ENCODE peak calls at places on chromosomes 6 and 20, in ten cellular contexts. J is CD8-positive, alpha-beta T cell; Z is Calu3; E is WTC11; W is A549; K is left lung; R is GM20000; S is H9; N is lung; B is tibial artery. G is an unnamed sample.

GRCh38 chr20:54212226-54212625 is 4.3 kb downstream of the PFDN4 start:
- DNase-seq in R (no peak), E (no peak), N (no peak), K (no peak), B (no peak), S (no peak), W (no peak), J (no peak), Z (no peak), G (no peak)

GRCh38 chr20:49615401-49616153 is 47.6 kb upstream of the PTGIS start:
- DNase-seq in Z (peak), K (no peak), B (peak), W (peak), N (no peak), E (no peak), R (no peak), J (no peak), S (no peak), G (peak)

GRCh38 chr20:33127422-33128097 is 40.4 kb upstream of the BPIFA2 start:
- DNase-seq in W (no peak), N (no peak), E (no peak), J (no peak), S (no peak), Z (no peak), R (no peak), K (no peak), B (no peak), G (no peak)

GRCh38 chr6:26045046-26045938 is 41.9 kb upstream of the HFE start:
- DNase-seq in R (peak), E (peak), J (peak), Z (peak), B (peak), S (no peak), W (peak), N (peak), K (peak), G (peak)

GRCh38 chr20:1108437-1108920 is 9.9 kb upstream of the PSMF1 start:
- DNase-seq in B (no peak), S (peak), W (peak), N (peak), J (peak), E (peak), R (peak), Z (peak), K (peak), G (no peak)

GRCh38 chr6:71496018-71496800 is 207.6 kb downstream of the OGFRL1 start:
- DNase-seq in S (no peak), J (no peak), Z (no peak), R (peak), W (no peak), K (no peak), E (no peak), B (no peak), N (no peak), G (no peak)

GRCh38 chr6:30348957-30349356 is 4.0 kb downstream of the RPP21 start:
- DNase-seq in N (no peak), B (no peak), K (no peak), Z (no peak), S (no peak), J (no peak), E (no peak), W (no peak), R (no peak), G (no peak)

GRCh38 chr6:153092082-153093013 is 38.7 kb downstream of the RGS17 start:
- DNase-seq in R (peak), W (peak), B (no peak), N (no peak), E (no peak), K (no peak), Z (no peak), S (no peak), J (no peak), G (no peak)

GRCh38 chr20:18705906-18706305 is 107.7 kb upstream of the SCP2D1 start:
- DNase-seq in E (no peak), W (no peak), R (no peak), B (no peak), J (no peak), N (no peak), Z (no peak), S (no peak), K (no peak), G (no peak)

GRCh38 chr6:146916435-146917015 is 287.7 kb upstream of the STXBP5 start:
- DNase-seq in R (no peak), E (no peak), S (no peak), W (no peak), B (no peak), J (no peak), K (no peak), N (no peak), Z (no peak), G (no peak)

GRCh38 chr6:161462148-161462547 is 188.3 kb upstream of the AGPAT4 start:
- DNase-seq in S (no peak), Z (no peak), B (no peak), W (peak), E (no peak), R (no peak), J (no peak), K (no peak), N (no peak), G (no peak)

GRCh38 chr6:75757295-75757694 is 8.3 kb downstream of the MYO6 start:
- DNase-seq in J (no peak), K (no peak), N (no peak), R (no peak), S (no peak), Z (no peak), E (no peak), B (no peak), W (no peak), G (no peak)

GRCh38 chr20:59525500-59526241 is 78.7 kb upstream of the PHACTR3 start:
- DNase-seq in N (peak), K (peak), J (no peak), Z (peak), S (peak), B (no peak), W (peak), R (peak), E (peak), G (peak)

GRCh38 chr6:129309154-129309553 is 400.8 kb downstream of the ARHGAP18 start:
- DNase-seq in B (no peak), N (no peak), S (no peak), W (no peak), K (no peak), Z (no peak), J (no peak), R (no peak), E (no peak), G (no peak)

GRCh38 chr6:138570716-138571020 is 71.4 kb upstream of the NHSL1 start:
- DNase-seq in B (no peak), E (no peak), S (no peak), Z (no peak), K (no peak), R (no peak), W (no peak), N (no peak), J (no peak), G (no peak)

GRCh38 chr6:99183066-99183465 is 166.4 kb downstream of the FAXC start:
- DNase-seq in N (no peak), K (no peak), W (no peak), S (no peak), R (no peak), Z (no peak), B (no peak), E (no peak), J (no peak), G (no peak)

DNA sequence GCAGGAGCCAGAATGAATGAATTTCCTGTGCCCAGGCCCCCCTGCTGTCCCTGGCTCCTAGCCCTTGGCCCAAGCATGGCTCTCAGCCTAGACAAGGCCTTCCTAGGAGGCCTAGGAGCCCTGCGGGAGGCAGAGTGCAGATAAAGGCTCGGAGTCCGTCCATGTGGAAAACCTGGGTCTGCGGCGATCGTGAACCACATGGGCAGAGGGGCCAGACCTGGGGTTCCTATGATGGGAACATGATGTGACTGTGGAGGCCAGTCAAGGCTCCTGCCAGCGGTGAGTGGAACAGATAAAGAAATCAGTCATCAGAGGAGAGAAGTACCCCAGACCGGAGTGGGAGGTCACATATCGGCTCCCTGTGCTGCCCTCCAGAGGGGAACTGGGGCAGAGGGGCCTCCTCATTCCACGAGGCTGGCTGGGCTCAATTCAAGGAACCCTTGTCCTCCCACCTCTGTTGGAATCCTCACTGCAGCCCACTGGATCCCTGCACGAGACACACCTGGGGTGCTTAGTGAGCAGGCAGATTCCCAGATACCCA is 5.8 kb upstream of the VSTM2L start:
- DNase-seq in Z (no peak), W (no peak), E (peak), R (no peak), K (no peak), J (no peak), N (no peak), B (no peak), S (peak), G (no peak)
- TF ChIP-seq CTCF in Z (no peak), W (no peak), E (no peak), R (no peak), K (no peak), J (no peak), N (no peak), B (no peak), S (peak), G (no peak)

GRCh38 chr20:57680934-57681914 is 28.6 kb downstream of the PMEPA1 start:
- DNase-seq in S (no peak), R (no peak), B (no peak), Z (no peak), J (peak), N (no peak), E (no peak), K (no peak), W (no peak), G (no peak)
- TF ChIP-seq CTCF in S (no peak), R (no peak), B (no peak), Z (no peak), J (no peak), N (no peak), E (no peak), K (no peak), W (no peak), G (no peak)

GRCh38 chr6:165231581-165232276 is 77.7 kb downstream of the C6orf118 start:
- DNase-seq in R (no peak), E (peak), B (no peak), Z (peak), S (no peak), K (no peak), J (no peak), W (peak), N (no peak), G (no peak)
- TF ChIP-seq CTCF in R (no peak), E (no peak), B (no peak), Z (peak), S (peak), K (no peak), J (no peak), W (peak), N (no peak), G (no peak)

DNA sequence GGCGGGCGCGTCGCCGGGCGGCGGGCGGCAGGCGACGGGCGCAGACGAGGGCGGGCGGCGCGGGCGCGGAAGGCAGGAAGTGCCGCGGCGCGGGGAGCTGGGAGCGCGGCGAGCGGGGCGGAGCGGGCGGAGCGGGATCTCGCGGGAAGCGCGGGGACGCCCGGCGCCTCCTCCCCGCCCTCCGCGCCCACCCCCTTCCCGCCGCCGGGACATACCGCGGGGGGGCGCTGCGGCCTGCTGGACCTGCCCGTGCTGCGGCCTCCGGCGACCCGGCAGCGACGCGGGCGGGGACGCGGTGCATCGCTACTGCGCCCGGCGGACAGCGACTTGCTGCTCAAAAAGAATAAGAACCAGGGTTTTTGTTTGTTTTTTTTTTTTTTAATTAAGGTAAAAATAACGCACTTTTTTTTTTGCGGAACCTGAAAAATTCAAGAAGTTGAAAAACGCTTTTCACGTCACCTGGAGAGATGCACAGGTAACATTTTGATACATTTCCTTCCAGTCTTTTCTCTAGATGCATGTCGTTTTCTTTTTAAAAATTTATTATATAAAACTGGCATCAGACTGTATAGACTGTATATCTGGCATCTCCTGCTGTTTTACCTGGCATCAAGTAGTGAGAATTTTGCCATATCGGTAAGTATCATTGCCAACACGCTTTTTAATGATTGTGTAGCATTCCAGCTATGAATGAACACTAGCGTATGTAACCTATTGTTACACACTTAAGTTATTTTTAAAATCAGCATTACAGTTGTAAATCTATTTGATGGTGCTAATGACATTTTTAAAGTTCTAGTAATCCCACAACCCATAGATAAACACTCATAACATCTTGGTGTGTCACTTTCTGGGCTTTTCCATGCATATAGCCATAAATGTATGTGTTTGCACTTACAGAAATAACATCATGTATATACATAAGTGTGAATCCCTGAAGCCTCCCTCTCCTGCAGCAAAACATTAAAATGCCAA is at the start of gene CENPB:
- DNase-seq in J (peak), B (peak), N (peak), E (peak), K (peak), W (peak), S (peak), R (peak), Z (peak), G (peak)
- TF ChIP-seq CTCF in J (peak), B (peak), N (peak), E (peak), K (peak), W (peak), S (peak), R (peak), Z (peak), G (peak)

GRCh38 chr6:7110092-7110792 is 2.5 kb downstream of the RREB1 start:
- DNase-seq in K (no peak), B (no peak), N (no peak), Z (no peak), S (no peak), R (peak), W (no peak), E (no peak), J (peak), G (no peak)

GRCh38 chr6:7108964-7109836 is 1.4 kb downstream of the RREB1 start:
- DNase-seq in S (no peak), Z (peak), K (peak), E (peak), J (peak), R (peak), N (peak), W (peak), B (peak), G (no peak)

GRCh38 chr6:7106752-7107577 is 796 bp upstream of the RREB1 start:
- DNase-seq in Z (peak), J (peak), B (peak), S (peak), K (peak), E (peak), R (peak), N (peak), W (peak), G (peak)

GRCh38 chr6:7107578-7108195 is at the start of gene RREB1:
- DNase-seq in W (peak), J (peak), N (peak), Z (peak), K (peak), E (peak), B (peak), R (peak), S (peak), G (peak)

DNA sequence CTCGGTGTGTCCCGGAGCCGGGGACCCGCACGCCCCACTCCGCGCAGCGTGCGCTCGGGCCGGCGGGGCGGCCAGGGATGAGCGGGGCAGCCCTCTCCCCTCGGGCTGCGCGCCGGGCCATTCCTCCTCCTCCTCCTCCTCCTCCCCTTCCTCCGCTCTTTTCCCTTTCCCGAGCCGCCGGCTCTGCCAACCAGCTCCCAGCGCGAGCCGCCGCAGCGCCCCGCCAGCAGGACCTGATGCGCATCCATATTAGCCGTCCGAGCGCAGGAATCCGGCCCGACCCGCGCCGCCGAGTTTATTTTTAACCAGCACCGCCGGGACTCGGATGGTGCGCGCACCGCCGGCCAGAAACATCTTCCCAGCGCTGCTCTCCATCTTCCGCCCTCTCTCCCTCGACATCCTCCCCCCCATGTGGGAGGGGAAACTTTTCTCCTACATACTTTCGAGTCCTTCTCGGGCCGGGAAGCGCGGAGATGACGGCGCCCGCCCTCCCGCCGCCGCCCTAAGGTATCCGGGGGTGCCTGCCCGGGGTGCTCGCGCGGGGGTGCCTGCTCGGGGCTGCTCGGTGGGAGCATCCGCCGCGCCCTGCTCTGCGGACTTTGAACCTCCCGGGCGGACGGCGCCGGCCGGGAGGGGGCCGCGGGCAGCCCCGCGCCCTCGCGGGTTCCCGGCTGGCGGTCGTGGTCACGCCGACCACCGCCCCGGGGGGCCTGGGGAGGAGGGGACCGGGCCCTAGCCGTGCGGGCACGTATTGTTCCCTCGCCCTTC is 619 bp downstream of the RREB1 start:
- DNase-seq in K (peak), B (peak), S (peak), N (peak), E (peak), R (peak), W (peak), Z (peak), J (peak), G (peak)
- TF ChIP-seq CTCF in K (no peak), B (no peak), S (no peak), N (no peak), E (no peak), R (no peak), W (no peak), Z (no peak), J (no peak), G (no peak)

GRCh38 chr6:159110013-159110412 is 59.2 kb upstream of the FNDC1 start:
- DNase-seq in B (no peak), K (no peak), S (peak), Z (peak), R (no peak), N (peak), J (no peak), W (peak), E (peak), G (no peak)
- TF ChIP-seq CTCF in B (peak), K (peak), S (peak), Z (peak), R (peak), N (peak), J (peak), W (peak), E (peak), G (peak)

DNA sequence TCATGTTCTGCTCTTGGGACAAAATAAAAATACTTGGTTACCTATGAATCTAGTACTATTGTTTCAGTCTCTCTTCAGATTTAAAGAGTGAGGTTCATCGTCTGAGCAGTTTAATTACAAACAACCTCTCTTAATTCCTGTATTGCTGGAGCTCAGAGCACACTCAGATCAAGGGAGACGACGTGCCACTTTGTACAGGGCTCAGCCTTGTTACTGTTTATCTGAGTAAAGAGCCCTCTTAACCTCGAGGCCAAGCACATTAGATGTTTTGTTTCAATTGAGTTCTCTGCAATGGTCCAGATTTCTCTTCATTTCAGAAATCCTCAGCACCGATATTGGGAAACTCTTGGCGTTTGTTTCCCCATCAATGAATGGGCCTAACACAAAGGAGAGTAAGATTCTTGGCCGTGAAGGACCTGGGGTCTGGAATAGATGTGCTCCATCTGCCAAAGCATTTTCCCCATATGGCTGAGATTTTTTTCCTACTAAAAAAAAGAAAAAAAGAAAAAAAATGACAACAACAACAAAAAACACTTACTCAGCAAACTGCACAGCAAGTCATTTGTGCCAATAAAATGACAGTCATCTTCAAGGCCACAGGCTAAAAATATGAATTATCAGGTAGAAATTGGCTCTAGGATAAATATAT is 82.6 kb upstream of the CCN6 start:
- DNase-seq in B (no peak), W (no peak), E (no peak), R (no peak), J (no peak), S (no peak), K (no peak), N (no peak), Z (no peak), G (no peak)
- TF ChIP-seq CTCF in B (no peak), W (no peak), E (no peak), R (no peak), J (no peak), S (no peak), K (no peak), N (no peak), Z (no peak), G (no peak)